ENCODE peak calls at places on chromosome 16, in ten cellular contexts. I, N, T, E, L, W, V, U, P and R are unnamed samples.

GRCh38 chr16:57145964-57146647 is 39.7 kb downstream of the PSME3IP1 start:
- DNase-seq in I (no peak), N (no peak), T (no peak), E (no peak), L (no peak), W (no peak), V (no peak), U (no peak), P (peak; percentile 34), R (no peak)

GRCh38 chr16:87850009-87851006 is 19.0 kb downstream of the SLC7A5 start:
- DNase-seq in I (no peak), N (peak; percentile 63), T (peak; percentile 85), E (peak; percentile 76), L (peak; percentile 86), W (peak; percentile 63), V (peak; percentile 45), U (peak; percentile 47), P (peak; percentile 72), R (no peak)

GRCh38 chr16:64182985-64183384 is 938.9 kb downstream of the CDH11 start:
- DNase-seq in I (no peak), N (no peak), T (no peak), E (no peak), L (no peak), W (no peak), V (no peak), U (no peak), P (no peak), R (no peak)

GRCh38 chr16:14424595-14424994 is 205.5 kb downstream of the PARN start:
- DNase-seq in I (no peak), N (no peak), T (no peak), E (no peak), L (no peak), W (no peak), V (no peak), U (no peak), P (no peak), R (no peak)

GRCh38 chr16:82344157-82344556 is 174.1 kb upstream of the MPHOSPH6 start:
- DNase-seq in I (no peak), N (no peak), T (no peak), E (peak; percentile 24), L (peak; percentile 43), W (no peak), V (no peak), U (no peak), P (no peak), R (no peak)

GRCh38 chr16:56747486-56748045 is 17.6 kb downstream of the NUP93 start:
- DNase-seq in I (no peak), N (no peak), T (no peak), E (peak; percentile 27), L (no peak), W (no peak), V (no peak), U (peak; percentile 52), P (no peak), R (no peak)

GRCh38 chr16:27767971-27768591 is 218.1 kb downstream of the KATNIP start:
- DNase-seq in I (no peak), N (no peak), T (no peak), E (no peak), L (no peak), W (no peak), V (no peak), U (no peak), P (no peak), R (peak; percentile 26)

GRCh38 chr16:81786321-81786720 is 7.2 kb downstream of the PLCG2 start:
- DNase-seq in I (peak; percentile 3), N (no peak), T (no peak), E (no peak), L (no peak), W (no peak), V (no peak), U (no peak), P (no peak), R (no peak)

GRCh38 chr16:647173-647902 is 1.8 kb upstream of the WDR90 start:
- DNase-seq in I (no peak), N (no peak), T (no peak), E (no peak), L (no peak), W (no peak), V (no peak), U (no peak), P (no peak), R (no peak)

GRCh38 chr16:648786-649589 is at the start of gene WDR90:
- DNase-seq in I (peak; percentile 28), N (peak; percentile 84), T (peak; percentile 97), E (peak; percentile 95), L (peak; percentile 93), W (peak; percentile 94), V (peak; percentile 91), U (peak; percentile 86), P (peak; percentile 97), R (no peak)

GRCh38 chr16:646679-647172 is 2.4 kb upstream of the WDR90 start:
- DNase-seq in I (no peak), N (no peak), T (no peak), E (no peak), L (no peak), W (no peak), V (no peak), U (no peak), P (no peak), R (no peak)

GRCh38 chr16:649646-650045 is 481 bp downstream of the WDR90 start:
- DNase-seq in I (no peak), N (no peak), T (no peak), E (no peak), L (no peak), W (no peak), V (no peak), U (no peak), P (no peak), R (no peak)

DNA sequence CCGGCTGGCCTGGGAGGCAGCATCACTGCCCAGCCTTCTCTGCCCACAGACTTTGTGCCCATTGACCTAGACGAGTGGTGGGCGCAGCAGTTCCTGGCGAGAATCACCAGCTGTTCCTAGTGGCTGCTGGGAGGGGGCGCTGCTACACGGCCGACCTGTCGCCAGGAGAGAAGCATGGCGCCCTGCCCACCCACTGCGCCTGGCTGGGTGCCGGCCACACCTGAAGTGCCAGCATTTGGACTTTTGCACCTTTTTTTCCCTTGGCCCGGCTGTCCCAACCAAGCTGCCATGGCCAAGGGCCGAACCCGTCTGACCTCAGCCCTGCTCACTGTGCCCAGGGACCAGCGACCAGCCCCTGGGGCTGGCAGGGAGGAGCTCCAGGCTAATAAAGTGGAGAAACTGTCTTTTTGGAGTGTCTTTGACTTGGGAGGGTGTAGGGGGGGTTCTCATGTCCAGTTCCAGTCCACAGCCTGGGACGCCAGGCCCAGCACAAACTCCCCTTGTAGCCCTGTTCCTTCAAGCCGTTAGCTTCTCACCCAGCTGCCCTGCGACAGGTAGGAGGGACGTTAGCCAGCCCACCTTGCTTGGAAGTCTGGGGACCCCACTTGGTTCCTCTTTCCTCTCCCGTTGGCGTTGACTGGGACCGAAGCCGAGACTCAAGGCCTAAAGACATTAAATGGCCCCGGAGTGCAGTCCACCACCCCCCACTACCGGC is 937 bp upstream of the WDR90 start:
- DNase-seq in I (no peak), N (no peak), T (peak; percentile 70), E (peak; percentile 37), L (peak; percentile 71), W (no peak), V (peak; percentile 85), U (peak; percentile 13), P (no peak), R (no peak)
- TF ChIP-seq CTCF in I (peak; percentile 62), N (peak; percentile 38), T (peak; percentile 39), E (peak; percentile 42), L (peak; percentile 75), W (no peak), V (no peak), U (peak; percentile 46), P (no peak), R (peak; percentile 66)

GRCh38 chr16:51816929-51817328 is 665.9 kb upstream of the SALL1 start:
- DNase-seq in I (no peak), N (no peak), T (no peak), E (no peak), L (no peak), W (no peak), V (no peak), U (peak; percentile 9), P (no peak), R (no peak)

GRCh38 chr16:51814617-51815016 is 663.5 kb upstream of the SALL1 start:
- DNase-seq in I (no peak), N (no peak), T (no peak), E (peak; percentile 64), L (no peak), W (no peak), V (no peak), U (no peak), P (no peak), R (no peak)

GRCh38 chr16:51815527-51815926 is 664.5 kb upstream of the SALL1 start:
- DNase-seq in I (no peak), N (no peak), T (no peak), E (no peak), L (no peak), W (no peak), V (no peak), U (no peak), P (no peak), R (no peak)

GRCh38 chr16:51812945-51813344 is 661.9 kb upstream of the SALL1 start:
- DNase-seq in I (no peak), N (no peak), T (no peak), E (no peak), L (no peak), W (no peak), V (no peak), U (no peak), P (no peak), R (no peak)

DNA sequence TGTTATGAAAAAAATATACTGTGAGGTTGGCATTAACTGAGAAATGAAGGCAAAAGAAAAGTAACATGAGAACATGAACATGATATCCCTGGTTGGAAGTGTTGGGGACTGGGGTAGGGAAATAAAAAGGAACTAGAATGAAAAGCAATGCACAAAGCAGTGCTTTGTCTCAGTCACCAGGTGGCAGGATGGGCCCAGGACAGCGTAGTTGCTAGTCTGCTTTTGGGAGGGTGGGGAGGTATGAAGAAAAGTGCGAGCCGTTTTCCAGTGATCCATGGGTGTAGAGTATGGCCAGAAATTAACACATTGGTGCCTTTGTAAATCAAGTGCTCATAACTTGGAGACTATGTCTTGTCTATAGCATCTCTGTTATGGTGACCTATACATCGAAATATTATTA is 662.5 kb upstream of the SALL1 start:
- DNase-seq in I (no peak), N (no peak), T (no peak), E (no peak), L (peak; percentile 56), W (no peak), V (no peak), U (no peak), P (no peak), R (no peak)
- TF ChIP-seq CTCF in I (peak; percentile 14), N (no peak), T (no peak), E (no peak), L (peak; percentile 80), W (no peak), V (no peak), U (peak; percentile 4), P (no peak), R (peak; percentile 24)

GRCh38 chr16:46883353-46883689 is 841 bp upstream of the GPT2 start:
- DNase-seq in I (no peak), N (no peak), T (no peak), E (no peak), L (no peak), W (no peak), V (no peak), U (no peak), P (no peak), R (no peak)

GRCh38 chr16:46882304-46882939 is 1.7 kb upstream of the GPT2 start:
- DNase-seq in I (no peak), N (no peak), T (no peak), E (no peak), L (no peak), W (no peak), V (peak; percentile 52), U (no peak), P (no peak), R (no peak)

GRCh38 chr16:46882940-46883307 is 1.2 kb upstream of the GPT2 start:
- DNase-seq in I (no peak), N (no peak), T (no peak), E (no peak), L (no peak), W (no peak), V (no peak), U (no peak), P (no peak), R (no peak)

GRCh38 chr16:46884513-46885293 is 541 bp downstream of the GPT2 start:
- DNase-seq in I (no peak), N (no peak), T (no peak), E (peak; percentile 22), L (no peak), W (no peak), V (peak; percentile 78), U (no peak), P (no peak), R (no peak)

GRCh38 chr16:46883690-46884512 is at the start of gene GPT2:
- DNase-seq in I (peak; percentile 59), N (peak; percentile 78), T (peak; percentile 99), E (peak; percentile 99), L (peak; percentile 99), W (peak; percentile 97), V (peak; percentile 99), U (peak; percentile 91), P (peak; percentile 95), R (peak; percentile 99)
- TF ChIP-seq CTCF in I (peak; percentile 13), N (no peak), T (peak; percentile 39), E (no peak), L (no peak), W (peak; percentile 28), V (no peak), U (no peak), P (no peak), R (peak; percentile 45)

DNA sequence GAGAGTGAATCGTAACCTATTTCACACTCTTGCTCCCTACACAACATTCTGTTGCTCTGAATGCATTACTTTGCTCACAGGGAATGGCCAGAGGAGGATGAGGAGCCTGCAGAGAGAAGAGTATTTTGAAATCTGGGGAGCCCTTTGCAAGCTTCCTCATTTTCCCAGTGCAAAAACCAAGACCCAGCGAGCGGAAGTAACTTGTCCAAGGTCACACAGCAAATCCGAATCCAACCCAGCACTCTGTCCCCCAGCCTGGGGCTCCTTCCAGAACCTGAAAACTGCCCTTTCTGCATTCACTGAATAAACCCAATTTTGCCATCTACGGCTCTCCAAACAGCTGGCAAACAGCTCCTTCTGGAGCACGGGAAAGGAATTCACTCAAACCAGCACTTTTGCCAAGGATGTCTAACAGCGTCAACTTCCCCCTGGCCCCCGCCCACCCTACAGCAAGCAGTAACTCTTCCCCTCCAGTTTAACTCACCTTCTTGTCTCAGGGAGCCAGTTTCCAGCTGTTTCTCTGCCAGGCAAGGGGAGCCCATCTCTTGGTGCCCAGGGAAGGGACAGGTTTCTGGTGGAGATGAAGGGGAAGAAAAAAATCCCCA is 524 bp downstream of the KCNG4 start:
- DNase-seq in I (no peak), N (no peak), T (no peak), E (no peak), L (no peak), W (no peak), V (no peak), U (peak; percentile 28), P (no peak), R (no peak)
- TF ChIP-seq CTCF in I (no peak), N (no peak), T (no peak), E (no peak), L (no peak), W (no peak), V (no peak), U (no peak), P (no peak), R (peak; percentile 40)